ENCODE peak calls at places on chromosomes 11 and 22, in six cellular contexts. One of them, this sample, is unnamed.

GRCh38 chr11:119377112-119377901 is 4.2 kb downstream of the USP2 start:
- DNase-seq in NCI-H1417: peak; percentile 24
- DNase-seq in KBM-7: no peak
- DNase-seq in HuH-7.5: no peak
- DNase-seq in NCI-H524: no peak
- DNase-seq in skeletal muscle cell: no peak
- DNase-seq in this sample: no peak

GRCh38 chr22:45397806-45398205 is 15.6 kb downstream of the SMC1B start:
- DNase-seq in skeletal muscle cell: no peak
- DNase-seq in NCI-H1417: no peak
- DNase-seq in NCI-H524: no peak
- DNase-seq in HuH-7.5: no peak
- DNase-seq in KBM-7: no peak
- DNase-seq in this sample: no peak

GRCh38 chr11:102138677-102139076 is 28.4 kb downstream of the YAP1 start:
- DNase-seq in NCI-H1417: no peak
- DNase-seq in HuH-7.5: no peak
- DNase-seq in KBM-7: no peak
- DNase-seq in NCI-H524: no peak
- DNase-seq in skeletal muscle cell: peak; percentile 72
- DNase-seq in this sample: no peak

GRCh38 chr11:128853556-128853955 is 13.5 kb downstream of the KCNJ1 start:
- DNase-seq in NCI-H524: no peak
- DNase-seq in KBM-7: no peak
- DNase-seq in skeletal muscle cell: no peak
- DNase-seq in NCI-H1417: no peak
- DNase-seq in HuH-7.5: no peak
- DNase-seq in this sample: no peak

GRCh38 chr22:49662681-49663080 is 165.0 kb downstream of the BRD1 start:
- DNase-seq in NCI-H524: no peak
- DNase-seq in NCI-H1417: no peak
- DNase-seq in HuH-7.5: no peak
- DNase-seq in KBM-7: no peak
- DNase-seq in skeletal muscle cell: no peak
- DNase-seq in this sample: no peak

GRCh38 chr22:17368727-17369552 is at the start of gene CECR2:
- DNase-seq in NCI-H1417: peak; percentile 88
- DNase-seq in HuH-7.5: peak; percentile 67
- DNase-seq in NCI-H524: peak; percentile 85
- DNase-seq in KBM-7: peak; percentile 67
- DNase-seq in skeletal muscle cell: no peak
- DNase-seq in this sample: peak; percentile 30

GRCh38 chr11:68778205-68778604 is 26.9 kb upstream of the TESMIN start:
- DNase-seq in NCI-H1417: no peak
- DNase-seq in KBM-7: no peak
- DNase-seq in NCI-H524: no peak
- DNase-seq in HuH-7.5: no peak
- DNase-seq in skeletal muscle cell: no peak
- DNase-seq in this sample: no peak

GRCh38 chr11:32847511-32847910 is 17.8 kb downstream of the PRRG4 start:
- DNase-seq in HuH-7.5: no peak
- DNase-seq in NCI-H1417: no peak
- DNase-seq in KBM-7: no peak
- DNase-seq in skeletal muscle cell: no peak
- DNase-seq in NCI-H524: no peak
- DNase-seq in this sample: no peak

GRCh38 chr22:20021196-20022181 is 579 bp downstream of the TANGO2 start:
- DNase-seq in NCI-H524: no peak
- DNase-seq in HuH-7.5: peak; percentile 47
- DNase-seq in KBM-7: no peak
- DNase-seq in NCI-H1417: no peak
- DNase-seq in skeletal muscle cell: no peak
- DNase-seq in this sample: no peak

GRCh38 chr11:65500262-65501004 is 1.6 kb downstream of the MALAT1 start:
- DNase-seq in KBM-7: peak; percentile 79
- DNase-seq in skeletal muscle cell: no peak
- DNase-seq in NCI-H524: peak; percentile 18
- DNase-seq in HuH-7.5: no peak
- DNase-seq in NCI-H1417: peak; percentile 46
- DNase-seq in this sample: peak; percentile 54

GRCh38 chr11:14676068-14676467 is 32.5 kb downstream of the PDE3B start:
- DNase-seq in skeletal muscle cell: no peak
- DNase-seq in KBM-7: no peak
- DNase-seq in NCI-H524: no peak
- DNase-seq in HuH-7.5: no peak
- DNase-seq in NCI-H1417: no peak
- DNase-seq in this sample: no peak

GRCh38 chr22:39422721-39423120 is 23.1 kb downstream of the TAB1 start:
- DNase-seq in HuH-7.5: no peak
- DNase-seq in NCI-H524: no peak
- DNase-seq in KBM-7: no peak
- DNase-seq in NCI-H1417: no peak
- DNase-seq in skeletal muscle cell: no peak
- DNase-seq in this sample: no peak

GRCh38 chr11:19441752-19442553 is 201.2 kb upstream of the E2F8 start:
- DNase-seq in skeletal muscle cell: peak; percentile 90
- DNase-seq in NCI-H524: no peak
- DNase-seq in KBM-7: no peak
- DNase-seq in HuH-7.5: peak; percentile 22
- DNase-seq in NCI-H1417: no peak
- DNase-seq in this sample: no peak

GRCh38 chr11:7904910-7905309 is 26.2 kb downstream of the OR10A6 start:
- DNase-seq in HuH-7.5: no peak
- DNase-seq in KBM-7: no peak
- DNase-seq in NCI-H1417: no peak
- DNase-seq in NCI-H524: no peak
- DNase-seq in skeletal muscle cell: no peak
- DNase-seq in this sample: no peak

GRCh38 chr11:119335655-119336543 is 1.6 kb downstream of the RNF26 start:
- DNase-seq in HuH-7.5: no peak
- DNase-seq in KBM-7: no peak
- DNase-seq in NCI-H1417: no peak
- DNase-seq in NCI-H524: no peak
- DNase-seq in skeletal muscle cell: no peak
- DNase-seq in this sample: no peak

GRCh38 chr11:88363566-88364169 is 26.1 kb upstream of the CTSC start:
- DNase-seq in HuH-7.5: no peak
- DNase-seq in NCI-H524: no peak
- DNase-seq in KBM-7: no peak
- DNase-seq in NCI-H1417: no peak
- DNase-seq in skeletal muscle cell: no peak
- DNase-seq in this sample: no peak

GRCh38 chr22:25930710-25931353 is 188.8 kb downstream of the MYO18B start:
- DNase-seq in NCI-H524: peak; percentile 40
- DNase-seq in skeletal muscle cell: no peak
- DNase-seq in KBM-7: no peak
- DNase-seq in NCI-H1417: peak; percentile 91
- DNase-seq in HuH-7.5: no peak
- DNase-seq in this sample: no peak

GRCh38 chr11:128518493-128519207 is 68.7 kb downstream of the ETS1 start:
- DNase-seq in NCI-H524: no peak
- DNase-seq in NCI-H1417: no peak
- DNase-seq in skeletal muscle cell: no peak
- DNase-seq in KBM-7: no peak
- DNase-seq in HuH-7.5: no peak
- DNase-seq in this sample: no peak

GRCh38 chr22:44668190-44668885 is 33.7 kb upstream of the PRR5 start:
- DNase-seq in HuH-7.5: peak; percentile 47
- DNase-seq in NCI-H1417: no peak
- DNase-seq in KBM-7: no peak
- DNase-seq in skeletal muscle cell: no peak
- DNase-seq in NCI-H524: peak; percentile 20
- DNase-seq in this sample: no peak

GRCh38 chr11:92401507-92401906 is 176.9 kb downstream of the FAT3 start:
- DNase-seq in KBM-7: no peak
- DNase-seq in NCI-H1417: no peak
- DNase-seq in skeletal muscle cell: no peak
- DNase-seq in HuH-7.5: no peak
- DNase-seq in NCI-H524: no peak
- DNase-seq in this sample: no peak